ENCODE peak calls at places on chromosomes 4 and X, in six cellular contexts. One of them, this sample, is unnamed.

GRCh38 chr4:86960557-86960959 is 25.7 kb downstream of the AFF1 start:
- DNase-seq in heart right ventricle: no peak
- DNase-seq in adrenal gland: no peak
- DNase-seq in foreskin fibroblast: peak
- DNase-seq in fibroblast of the aortic adventitia: peak
- DNase-seq in cardiac muscle cell: peak
- DNase-seq in this sample: peak

GRCh38 chr4:174210354-174210753 is 73.1 kb downstream of the FBXO8 start:
- DNase-seq in heart right ventricle: no peak
- DNase-seq in adrenal gland: no peak
- DNase-seq in foreskin fibroblast: no peak
- DNase-seq in fibroblast of the aortic adventitia: no peak
- DNase-seq in cardiac muscle cell: no peak
- DNase-seq in this sample: peak

GRCh38 chr4:86300516-86300915 is 59.3 kb downstream of the MAPK10 start:
- DNase-seq in heart right ventricle: no peak
- DNase-seq in adrenal gland: no peak
- DNase-seq in foreskin fibroblast: no peak
- DNase-seq in fibroblast of the aortic adventitia: peak
- DNase-seq in cardiac muscle cell: no peak
- DNase-seq in this sample: no peak

GRCh38 chrX:47380268-47380667 is 9.9 kb downstream of the ZNF157 start:
- DNase-seq in heart right ventricle: peak
- DNase-seq in adrenal gland: no peak
- DNase-seq in foreskin fibroblast: peak
- DNase-seq in fibroblast of the aortic adventitia: no peak
- DNase-seq in cardiac muscle cell: no peak
- DNase-seq in this sample: no peak

GRCh38 chrX:136268051-136269048 is 17.1 kb upstream of the MAP7D3 start:
- DNase-seq in heart right ventricle: peak
- DNase-seq in adrenal gland: peak
- DNase-seq in foreskin fibroblast: peak
- DNase-seq in fibroblast of the aortic adventitia: peak
- DNase-seq in cardiac muscle cell: peak
- DNase-seq in this sample: peak

GRCh38 chr4:173317003-173317402 is 17.2 kb downstream of the HMGB2 start:
- DNase-seq in heart right ventricle: no peak
- DNase-seq in adrenal gland: no peak
- DNase-seq in foreskin fibroblast: no peak
- DNase-seq in fibroblast of the aortic adventitia: no peak
- DNase-seq in cardiac muscle cell: peak
- DNase-seq in this sample: peak

GRCh38 chrX:34764842-34765241 is 107.8 kb upstream of the TMEM47 start:
- DNase-seq in heart right ventricle: no peak
- DNase-seq in adrenal gland: no peak
- DNase-seq in foreskin fibroblast: no peak
- DNase-seq in fibroblast of the aortic adventitia: no peak
- DNase-seq in cardiac muscle cell: no peak
- DNase-seq in this sample: no peak

GRCh38 chrX:139518475-139518874 is 12.1 kb upstream of the F9 start:
- DNase-seq in heart right ventricle: no peak
- DNase-seq in adrenal gland: no peak
- DNase-seq in foreskin fibroblast: no peak
- DNase-seq in fibroblast of the aortic adventitia: no peak
- DNase-seq in cardiac muscle cell: no peak
- DNase-seq in this sample: no peak

GRCh38 chrX:43559643-43560042 is 96.5 kb upstream of the MAOA start:
- DNase-seq in heart right ventricle: peak
- DNase-seq in adrenal gland: peak
- DNase-seq in foreskin fibroblast: peak
- DNase-seq in fibroblast of the aortic adventitia: peak
- DNase-seq in cardiac muscle cell: peak
- DNase-seq in this sample: peak

GRCh38 chrX:22818061-22818460 is 181.7 kb upstream of the DDX53 start:
- DNase-seq in heart right ventricle: no peak
- DNase-seq in adrenal gland: no peak
- DNase-seq in foreskin fibroblast: peak
- DNase-seq in fibroblast of the aortic adventitia: peak
- DNase-seq in cardiac muscle cell: no peak
- DNase-seq in this sample: no peak

GRCh38 chrX:112832481-112833095 is 8.0 kb downstream of the AMOT start:
- DNase-seq in heart right ventricle: no peak
- DNase-seq in adrenal gland: no peak
- DNase-seq in foreskin fibroblast: no peak
- DNase-seq in fibroblast of the aortic adventitia: peak
- DNase-seq in cardiac muscle cell: no peak
- DNase-seq in this sample: no peak

GRCh38 chr4:10354746-10355145 is 102.5 kb downstream of the ZNF518B start:
- DNase-seq in heart right ventricle: no peak
- DNase-seq in adrenal gland: no peak
- DNase-seq in foreskin fibroblast: no peak
- DNase-seq in fibroblast of the aortic adventitia: no peak
- DNase-seq in cardiac muscle cell: no peak
- DNase-seq in this sample: no peak

DNA sequence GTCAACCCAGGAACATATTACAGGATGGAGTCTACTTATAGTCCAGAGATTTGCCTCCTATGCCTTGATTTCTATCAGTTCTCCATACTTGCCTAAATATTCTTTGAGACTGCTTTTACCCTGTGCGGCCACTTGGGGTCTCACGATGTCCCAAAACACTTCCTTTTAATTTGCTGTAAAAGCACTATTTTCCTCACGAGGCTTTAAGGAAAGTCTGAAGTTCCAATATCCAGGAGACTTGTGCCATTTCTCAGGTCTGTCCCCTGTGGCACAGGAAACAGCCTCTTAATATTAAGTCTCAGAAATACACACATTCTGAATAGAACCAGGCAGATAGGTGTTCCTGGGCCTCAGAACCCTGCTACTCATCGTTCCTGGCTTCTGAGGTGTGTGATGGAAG is 142.9 kb downstream of the TMEM164 start:
- DNase-seq in heart right ventricle: no peak
- DNase-seq in adrenal gland: no peak
- DNase-seq in foreskin fibroblast: peak
- DNase-seq in fibroblast of the aortic adventitia: peak
- DNase-seq in cardiac muscle cell: peak
- DNase-seq in this sample: peak
- TF ChIP-seq CTCF in heart right ventricle: peak
- TF ChIP-seq CTCF in adrenal gland: peak
- TF ChIP-seq CTCF in foreskin fibroblast: peak
- TF ChIP-seq CTCF in fibroblast of the aortic adventitia: peak
- TF ChIP-seq CTCF in cardiac muscle cell: peak
- TF ChIP-seq CTCF in this sample: peak

GRCh38 chr4:100061835-100062234 is 111.8 kb upstream of the H2AZ1 start:
- DNase-seq in heart right ventricle: no peak
- DNase-seq in adrenal gland: no peak
- DNase-seq in foreskin fibroblast: peak
- DNase-seq in fibroblast of the aortic adventitia: no peak
- DNase-seq in cardiac muscle cell: peak
- DNase-seq in this sample: no peak

GRCh38 chr4:100063355-100063754 is 113.3 kb upstream of the H2AZ1 start:
- DNase-seq in heart right ventricle: no peak
- DNase-seq in adrenal gland: no peak
- DNase-seq in foreskin fibroblast: peak
- DNase-seq in fibroblast of the aortic adventitia: no peak
- DNase-seq in cardiac muscle cell: no peak
- DNase-seq in this sample: no peak

GRCh38 chr4:100060765-100061416 is 110.8 kb upstream of the H2AZ1 start:
- DNase-seq in heart right ventricle: no peak
- DNase-seq in adrenal gland: no peak
- DNase-seq in foreskin fibroblast: no peak
- DNase-seq in fibroblast of the aortic adventitia: no peak
- DNase-seq in cardiac muscle cell: no peak
- DNase-seq in this sample: no peak

GRCh38 chr4:100062921-100063320 is 112.8 kb upstream of the H2AZ1 start:
- DNase-seq in heart right ventricle: no peak
- DNase-seq in adrenal gland: no peak
- DNase-seq in foreskin fibroblast: peak
- DNase-seq in fibroblast of the aortic adventitia: no peak
- DNase-seq in cardiac muscle cell: no peak
- DNase-seq in this sample: no peak

DNA sequence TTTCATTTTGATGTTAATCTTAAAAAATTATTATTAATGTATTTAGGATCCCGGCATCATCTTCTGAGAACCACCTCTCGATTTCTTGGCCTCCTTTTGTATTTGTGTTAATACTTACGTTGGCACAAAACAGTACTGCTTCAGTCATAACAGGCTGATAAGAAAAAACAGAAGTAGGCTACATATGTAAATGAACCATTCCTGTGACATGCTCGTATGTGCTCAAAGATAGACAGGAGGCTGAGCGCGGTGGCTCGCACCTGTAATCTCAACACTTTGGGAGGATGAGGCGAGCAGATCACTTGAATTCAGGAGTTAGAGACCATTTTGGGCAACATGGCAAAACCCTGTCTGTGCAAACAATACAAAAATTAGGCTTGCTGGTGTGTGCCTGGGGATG is 109.4 kb upstream of the H2AZ1 start:
- DNase-seq in heart right ventricle: no peak
- DNase-seq in adrenal gland: no peak
- DNase-seq in foreskin fibroblast: no peak
- DNase-seq in fibroblast of the aortic adventitia: no peak
- DNase-seq in cardiac muscle cell: no peak
- DNase-seq in this sample: no peak
- H3K4me3 ChIP-seq in heart right ventricle: no peak
- H3K4me3 ChIP-seq in adrenal gland: no peak
- H3K4me3 ChIP-seq in foreskin fibroblast: no peak
- H3K4me3 ChIP-seq in fibroblast of the aortic adventitia: no peak
- H3K4me3 ChIP-seq in cardiac muscle cell: no peak
- H3K4me3 ChIP-seq in this sample: no peak

GRCh38 chrX:119784747-119785446 is 6.5 kb downstream of the RPL39 start:
- DNase-seq in heart right ventricle: no peak
- DNase-seq in adrenal gland: no peak
- DNase-seq in foreskin fibroblast: peak
- DNase-seq in fibroblast of the aortic adventitia: peak
- DNase-seq in cardiac muscle cell: peak
- DNase-seq in this sample: peak
- TF ChIP-seq CTCF in heart right ventricle: peak
- TF ChIP-seq CTCF in adrenal gland: peak
- TF ChIP-seq CTCF in foreskin fibroblast: peak
- TF ChIP-seq CTCF in fibroblast of the aortic adventitia: peak
- TF ChIP-seq CTCF in cardiac muscle cell: peak
- TF ChIP-seq CTCF in this sample: peak

DNA sequence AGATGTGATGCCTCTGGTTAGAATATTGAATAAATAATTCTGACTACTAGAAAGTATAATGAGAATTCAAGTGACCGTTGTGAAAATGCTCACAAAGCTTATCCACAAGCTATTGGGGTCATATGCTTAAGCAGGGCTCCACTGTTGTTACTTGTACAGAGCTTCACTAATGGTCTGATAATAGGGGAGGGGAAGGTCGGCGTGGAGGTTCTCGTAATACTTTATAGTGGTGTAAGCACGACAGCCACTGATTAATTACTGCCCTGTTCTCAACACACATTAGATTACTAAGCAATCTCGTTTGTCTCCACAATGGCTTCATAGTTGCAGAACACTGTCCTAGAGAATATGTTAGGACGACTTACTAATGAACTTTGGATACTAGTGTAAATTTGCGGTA is 11.6 kb downstream of the UNC5C start:
- DNase-seq in heart right ventricle: no peak
- DNase-seq in adrenal gland: no peak
- DNase-seq in foreskin fibroblast: no peak
- DNase-seq in fibroblast of the aortic adventitia: peak
- DNase-seq in cardiac muscle cell: no peak
- DNase-seq in this sample: no peak
- H3K4me3 ChIP-seq in heart right ventricle: peak
- H3K4me3 ChIP-seq in adrenal gland: peak
- H3K4me3 ChIP-seq in foreskin fibroblast: no peak
- H3K4me3 ChIP-seq in fibroblast of the aortic adventitia: no peak
- H3K4me3 ChIP-seq in cardiac muscle cell: no peak
- H3K4me3 ChIP-seq in this sample: no peak

GRCh38 chr4:74772783-74773182 is 21.5 kb downstream of the BTC start:
- DNase-seq in heart right ventricle: no peak
- DNase-seq in adrenal gland: no peak
- DNase-seq in foreskin fibroblast: no peak
- DNase-seq in fibroblast of the aortic adventitia: no peak
- DNase-seq in cardiac muscle cell: no peak
- DNase-seq in this sample: no peak

GRCh38 chr4:74770511-74770910 is 23.8 kb downstream of the BTC start:
- DNase-seq in heart right ventricle: no peak
- DNase-seq in adrenal gland: no peak
- DNase-seq in foreskin fibroblast: no peak
- DNase-seq in fibroblast of the aortic adventitia: no peak
- DNase-seq in cardiac muscle cell: no peak
- DNase-seq in this sample: no peak

GRCh38 chr4:74772106-74772505 is 22.2 kb downstream of the BTC start:
- DNase-seq in heart right ventricle: no peak
- DNase-seq in adrenal gland: no peak
- DNase-seq in foreskin fibroblast: no peak
- DNase-seq in fibroblast of the aortic adventitia: no peak
- DNase-seq in cardiac muscle cell: no peak
- DNase-seq in this sample: no peak

GRCh38 chr4:74764119-74764518 is 30.2 kb downstream of the BTC start:
- DNase-seq in heart right ventricle: no peak
- DNase-seq in adrenal gland: no peak
- DNase-seq in foreskin fibroblast: no peak
- DNase-seq in fibroblast of the aortic adventitia: no peak
- DNase-seq in cardiac muscle cell: no peak
- DNase-seq in this sample: no peak

DNA sequence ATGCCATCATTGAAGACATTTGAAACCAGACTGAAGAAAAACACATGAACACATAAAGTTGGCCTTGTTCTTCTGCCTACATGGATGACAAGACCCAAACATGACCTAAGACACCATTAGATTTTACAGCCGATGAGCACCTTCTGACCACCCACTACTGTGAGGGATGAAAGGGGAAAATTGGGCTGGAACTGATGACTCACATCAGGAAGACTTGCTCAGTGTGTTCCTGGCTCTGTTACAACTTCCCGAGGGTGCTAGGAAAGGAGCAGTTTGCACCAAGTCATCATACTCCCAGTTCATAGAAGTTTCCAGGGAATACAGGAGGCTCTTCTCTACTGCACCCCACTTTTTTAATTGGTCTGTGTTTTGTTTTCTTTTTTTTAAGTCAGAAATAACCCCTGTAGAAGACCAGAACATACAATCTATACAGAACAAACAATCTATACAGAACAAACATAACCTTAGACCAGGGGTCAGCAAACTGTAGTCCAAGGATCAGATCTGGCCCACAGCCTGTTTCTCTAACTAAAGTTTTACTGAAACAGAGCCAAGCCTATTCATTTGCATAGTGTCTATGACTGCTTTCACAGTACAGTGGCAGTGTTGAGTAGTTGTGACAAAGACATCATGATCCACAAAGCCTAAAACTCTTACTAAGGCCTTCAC is 25.3 kb downstream of the BTC start:
- DNase-seq in heart right ventricle: no peak
- DNase-seq in adrenal gland: no peak
- DNase-seq in foreskin fibroblast: peak
- DNase-seq in fibroblast of the aortic adventitia: peak
- DNase-seq in cardiac muscle cell: peak
- DNase-seq in this sample: no peak
- TF ChIP-seq CTCF in heart right ventricle: no peak
- TF ChIP-seq CTCF in adrenal gland: no peak
- TF ChIP-seq CTCF in foreskin fibroblast: no peak
- TF ChIP-seq CTCF in fibroblast of the aortic adventitia: no peak
- TF ChIP-seq CTCF in cardiac muscle cell: no peak
- TF ChIP-seq CTCF in this sample: no peak

GRCh38 chrX:150361777-150362351 is 1.3 kb upstream of the MAMLD1 start:
- DNase-seq in heart right ventricle: no peak
- DNase-seq in adrenal gland: no peak
- DNase-seq in foreskin fibroblast: peak
- DNase-seq in fibroblast of the aortic adventitia: peak
- DNase-seq in cardiac muscle cell: peak
- DNase-seq in this sample: no peak
- H3K4me3 ChIP-seq in heart right ventricle: peak
- H3K4me3 ChIP-seq in adrenal gland: peak
- H3K4me3 ChIP-seq in foreskin fibroblast: peak
- H3K4me3 ChIP-seq in fibroblast of the aortic adventitia: peak
- H3K4me3 ChIP-seq in cardiac muscle cell: no peak
- H3K4me3 ChIP-seq in this sample: no peak

This sample was measured in NB4.